ENCODE peak calls at places on chromosomes 16 and 17, in five cellular contexts. One of them, this sample, is unnamed.
A peak's percentile ranks its signal among the peaks of the same experiment; 100 is the strongest.

GRCh38 chr17:20040216-20040615 is 31.1 kb downstream of the SPECC1 start:
- DNase-seq in activated CD8-positive, alpha-beta T cell treated with anti-CD3 and anti-CD28 coated beads, Interleukin-2, amount 10 ng/mL, durations not matched to agents 7 days and 5 days: no peak
- DNase-seq in WTC11: no peak
- DNase-seq in C1 segment of cervical spinal cord: no peak
- DNase-seq in heart left ventricle: no peak
- DNase-seq in this sample: no peak

GRCh38 chr16:15602285-15603044 is 40.5 kb downstream of the MARF1 start:
- DNase-seq in activated CD8-positive, alpha-beta T cell treated with anti-CD3 and anti-CD28 coated beads, Interleukin-2, amount 10 ng/mL, durations not matched to agents 7 days and 5 days: no peak
- DNase-seq in C1 segment of cervical spinal cord: no peak
- DNase-seq in heart left ventricle: no peak
- DNase-seq in WTC11: no peak
- DNase-seq in this sample: no peak

GRCh38 chr17:50356892-50357510 is 11.1 kb downstream of the XYLT2 start:
- DNase-seq in WTC11: no peak
- DNase-seq in C1 segment of cervical spinal cord: no peak
- DNase-seq in activated CD8-positive, alpha-beta T cell treated with anti-CD3 and anti-CD28 coated beads, Interleukin-2, amount 10 ng/mL, durations not matched to agents 7 days and 5 days: no peak
- DNase-seq in heart left ventricle: no peak
- DNase-seq in this sample: no peak

GRCh38 chr16:85615014-85615851 is 2.1 kb downstream of the GSE1 start:
- DNase-seq in C1 segment of cervical spinal cord: no peak
- DNase-seq in heart left ventricle: peak; percentile 64
- DNase-seq in WTC11: peak; percentile 67
- DNase-seq in activated CD8-positive, alpha-beta T cell treated with anti-CD3 and anti-CD28 coated beads, Interleukin-2, amount 10 ng/mL, durations not matched to agents 7 days and 5 days: peak; percentile 70
- DNase-seq in this sample: no peak

GRCh38 chr17:47257651-47258339 is 4.2 kb downstream of the ITGB3 start:
- DNase-seq in C1 segment of cervical spinal cord: no peak
- DNase-seq in WTC11: no peak
- DNase-seq in heart left ventricle: no peak
- DNase-seq in activated CD8-positive, alpha-beta T cell treated with anti-CD3 and anti-CD28 coated beads, Interleukin-2, amount 10 ng/mL, durations not matched to agents 7 days and 5 days: no peak
- DNase-seq in this sample: no peak

GRCh38 chr17:38611070-38611786 is 5.5 kb upstream of the SRCIN1 start:
- DNase-seq in activated CD8-positive, alpha-beta T cell treated with anti-CD3 and anti-CD28 coated beads, Interleukin-2, amount 10 ng/mL, durations not matched to agents 7 days and 5 days: no peak
- DNase-seq in WTC11: no peak
- DNase-seq in heart left ventricle: no peak
- DNase-seq in C1 segment of cervical spinal cord: no peak
- DNase-seq in this sample: no peak

GRCh38 chr16:21943571-21943970 is 9.6 kb upstream of the UQCRC2 start:
- DNase-seq in activated CD8-positive, alpha-beta T cell treated with anti-CD3 and anti-CD28 coated beads, Interleukin-2, amount 10 ng/mL, durations not matched to agents 7 days and 5 days: no peak
- DNase-seq in C1 segment of cervical spinal cord: no peak
- DNase-seq in WTC11: no peak
- DNase-seq in heart left ventricle: no peak
- DNase-seq in this sample: no peak

GRCh38 chr17:7750321-7750821 is 32.8 kb downstream of the DNAH2 start:
- DNase-seq in C1 segment of cervical spinal cord: no peak
- DNase-seq in activated CD8-positive, alpha-beta T cell treated with anti-CD3 and anti-CD28 coated beads, Interleukin-2, amount 10 ng/mL, durations not matched to agents 7 days and 5 days: no peak
- DNase-seq in WTC11: no peak
- DNase-seq in heart left ventricle: no peak
- DNase-seq in this sample: no peak

GRCh38 chr17:49565948-49566491 is 9.7 kb upstream of the NXPH3 start:
- DNase-seq in heart left ventricle: peak; percentile 87
- DNase-seq in activated CD8-positive, alpha-beta T cell treated with anti-CD3 and anti-CD28 coated beads, Interleukin-2, amount 10 ng/mL, durations not matched to agents 7 days and 5 days: peak; percentile 31
- DNase-seq in WTC11: no peak
- DNase-seq in C1 segment of cervical spinal cord: no peak
- DNase-seq in this sample: peak; percentile 57

GRCh38 chr16:1169285-1170075 is 16.6 kb downstream of the CACNA1H start:
- DNase-seq in heart left ventricle: peak; percentile 62
- DNase-seq in C1 segment of cervical spinal cord: no peak
- DNase-seq in WTC11: no peak
- DNase-seq in activated CD8-positive, alpha-beta T cell treated with anti-CD3 and anti-CD28 coated beads, Interleukin-2, amount 10 ng/mL, durations not matched to agents 7 days and 5 days: no peak
- DNase-seq in this sample: peak; percentile 61